ENCODE peak calls at places on chromosomes 4 and X, in ten cellular contexts. J is left lung; A is pancreas; Q is PC-3; T is GM12878; N is RWPE2; Z is CD4-positive, CD25-positive, alpha-beta regulatory T cell; H is aorta; U is body of pancreas; M is psoas muscle. S is an unnamed sample.

GRCh38 chr4:10101559-10102192 is 14.9 kb downstream of the WDR1 start:
- ATAC-seq in Z (no peak), Q (no peak), U (no peak), M (peak), A (no peak), H (no peak), N (no peak), J (no peak), T (no peak), S (peak)

GRCh38 chr4:89823416-89823815 is 13.5 kb downstream of the SNCA start:
- ATAC-seq in U (no peak), T (no peak), Q (no peak), Z (no peak), J (no peak), M (no peak), H (no peak), N (no peak), A (no peak), S (no peak)

GRCh38 chr4:163988391-163988790 is 493.9 kb downstream of the TMA16 start:
- ATAC-seq in Z (no peak), N (no peak), M (no peak), T (no peak), J (no peak), A (no peak), Q (no peak), U (no peak), H (no peak), S (no peak)

GRCh38 chr4:52643846-52644245 is 15.3 kb downstream of the USP46 start:
- ATAC-seq in M (peak), Q (no peak), J (peak), H (peak), A (peak), N (no peak), Z (no peak), U (peak), T (peak), S (peak)

GRCh38 chrX:13937370-13938052 is 92.2 kb downstream of the GEMIN8 start:
- ATAC-seq in T (peak), Q (peak), J (peak), H (peak), N (peak), M (no peak), A (peak), U (peak), Z (no peak), S (peak)

GRCh38 chr4:56424697-56425514 is 10.5 kb downstream of the PPAT start:
- ATAC-seq in N (peak), Z (no peak), Q (peak), M (peak), J (peak), U (no peak), H (no peak), A (no peak), T (peak), S (no peak)

GRCh38 chr4:81594495-81595169 is 122.9 kb upstream of the RASGEF1B start:
- ATAC-seq in H (no peak), M (no peak), U (no peak), A (no peak), T (no peak), Q (no peak), Z (no peak), J (no peak), N (no peak), S (no peak)

GRCh38 chrX:81202989-81203388 is 1.1 kb downstream of the SH3BGRL start:
- ATAC-seq in N (no peak), A (no peak), J (no peak), Q (no peak), M (no peak), H (no peak), U (no peak), Z (no peak), T (peak), S (no peak)

GRCh38 chr4:143554728-143555597 is 41.5 kb downstream of the SMARCA5 start:
- ATAC-seq in U (no peak), N (no peak), J (no peak), M (no peak), Q (no peak), H (no peak), A (no peak), Z (no peak), T (peak), S (no peak)

GRCh38 chr4:6092971-6093370 is 74.7 kb upstream of the C4orf50 start:
- ATAC-seq in U (no peak), H (no peak), N (no peak), Q (no peak), T (peak), A (no peak), J (no peak), Z (no peak), M (no peak), S (no peak)

GRCh38 chrX:10106801-10107200 is 50.0 kb upstream of the CLCN4 start:
- ATAC-seq in Q (no peak), T (peak), H (no peak), Z (peak), U (no peak), M (no peak), N (no peak), A (no peak), J (no peak), S (no peak)

GRCh38 chr4:81375745-81376144 is 96.0 kb downstream of the RASGEF1B start:
- ATAC-seq in U (no peak), Z (no peak), Q (no peak), H (no peak), M (no peak), J (no peak), T (no peak), N (no peak), A (no peak), S (no peak)

GRCh38 chrX:31871989-31872388 is 800.1 kb upstream of the FTHL17 start:
- ATAC-seq in Q (no peak), N (no peak), Z (no peak), M (no peak), J (peak), A (no peak), U (no peak), T (no peak), H (peak), S (no peak)
- H3K4me3 ChIP-seq in Q (no peak), N (no peak), Z (no peak), M (no peak), J (no peak), A (no peak), U (no peak), T (no peak), H (no peak), S (no peak)

GRCh38 chr4:3372264-3372932 is 69.4 kb upstream of the HGFAC start:
- ATAC-seq in A (no peak), N (no peak), M (no peak), T (peak), U (no peak), H (no peak), Q (no peak), J (no peak), Z (no peak), S (no peak)

GRCh38 chr4:3369781-3370660 is 71.7 kb upstream of the HGFAC start:
- ATAC-seq in H (peak), Z (peak), T (peak), J (peak), U (peak), A (no peak), M (peak), N (peak), Q (peak), S (no peak)

GRCh38 chr4:3368841-3369760 is 72.7 kb upstream of the HGFAC start:
- ATAC-seq in N (no peak), U (no peak), T (no peak), Q (no peak), A (no peak), H (no peak), J (no peak), M (peak), Z (peak), S (no peak)

GRCh38 chr4:3371581-3372001 is 70.2 kb upstream of the HGFAC start:
- ATAC-seq in Z (no peak), H (no peak), M (no peak), T (no peak), A (no peak), Q (no peak), N (no peak), U (no peak), J (no peak), S (no peak)

GRCh38 chr4:3371038-3371437 is 70.7 kb upstream of the HGFAC start:
- ATAC-seq in U (no peak), Q (no peak), N (no peak), M (no peak), Z (no peak), A (no peak), T (no peak), H (no peak), J (no peak), S (no peak)
- H3K4me3 ChIP-seq in U (no peak), Q (no peak), N (no peak), M (no peak), Z (no peak), A (no peak), T (no peak), H (no peak), J (no peak), S (no peak)

GRCh38 chr4:8016527-8016926 is 76.9 kb upstream of the AFAP1 start:
- ATAC-seq in T (no peak), N (no peak), Z (no peak), A (no peak), M (no peak), Q (no peak), J (peak), U (no peak), H (no peak), S (no peak)

GRCh38 chr4:8019396-8020365 is 80.0 kb upstream of the AFAP1 start:
- ATAC-seq in Q (no peak), T (no peak), H (no peak), A (no peak), J (peak), U (no peak), M (no peak), Z (no peak), N (peak), S (no peak)

GRCh38 chr4:8013976-8014726 is 74.5 kb upstream of the AFAP1 start:
- ATAC-seq in U (no peak), H (no peak), N (no peak), A (no peak), T (no peak), Z (no peak), Q (no peak), J (no peak), M (no peak), S (no peak)

GRCh38 chr4:8012517-8012916 is 72.9 kb upstream of the AFAP1 start:
- ATAC-seq in U (no peak), Z (no peak), N (no peak), M (no peak), T (no peak), Q (no peak), A (no peak), J (no peak), H (no peak), S (no peak)

GRCh38 chr4:8015512-8015911 is 75.9 kb upstream of the AFAP1 start:
- ATAC-seq in Z (no peak), U (no peak), N (peak), J (no peak), Q (peak), T (no peak), M (peak), A (no peak), H (no peak), S (no peak)
- H3K4me3 ChIP-seq in Z (no peak), U (no peak), N (no peak), J (no peak), Q (no peak), T (no peak), M (no peak), A (no peak), H (no peak), S (no peak)

DNA sequence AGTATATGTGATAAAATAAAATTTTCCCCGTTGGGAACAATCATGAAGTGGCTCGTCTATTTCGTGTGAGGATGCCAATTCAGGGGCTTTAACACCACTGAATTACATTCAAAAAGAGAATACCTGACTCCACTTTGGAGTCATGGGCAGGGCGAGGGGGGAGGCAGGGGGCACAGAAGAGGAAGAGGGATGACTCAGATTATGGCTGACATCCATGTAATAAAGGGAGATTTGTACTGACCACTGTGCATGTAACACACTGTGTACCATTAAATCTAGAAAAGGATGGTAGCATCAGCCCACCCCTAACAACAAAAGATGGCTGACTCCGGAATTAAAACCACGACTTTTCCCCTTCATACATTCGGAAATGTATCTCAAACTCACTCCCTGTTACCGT is 1.3 kb downstream of the SLC9A7 start:
- ATAC-seq in M (no peak), N (peak), J (no peak), A (no peak), Q (peak), H (no peak), Z (no peak), T (peak), U (no peak), S (no peak)
- H3K4me3 ChIP-seq in M (no peak), N (peak), J (no peak), A (no peak), Q (peak), H (no peak), Z (peak), T (peak), U (no peak), S (no peak)

GRCh38 chrX:16646366-16647168 is 3.4 kb upstream of the S100G start:
- ATAC-seq in J (peak), Q (no peak), U (no peak), H (no peak), M (no peak), T (no peak), A (no peak), N (no peak), Z (no peak), S (no peak)
- H3K4me3 ChIP-seq in J (no peak), Q (no peak), U (no peak), H (no peak), M (no peak), T (no peak), A (no peak), N (no peak), Z (no peak), S (no peak)

GRCh38 chr4:145481164-145481941 is at the start of gene SMAD1:
- ATAC-seq in N (peak), A (peak), U (peak), T (peak), Q (peak), J (peak), Z (peak), H (peak), M (peak), S (peak)

GRCh38 chr4:145482209-145483021 is 762 bp downstream of the SMAD1 start:
- ATAC-seq in T (peak), Q (peak), J (peak), A (peak), Z (no peak), H (peak), N (peak), U (peak), M (peak), S (peak)

GRCh38 chr4:145481942-145482208 is 222 bp downstream of the SMAD1 start:
- ATAC-seq in Q (no peak), H (no peak), N (peak), M (no peak), J (no peak), T (peak), Z (no peak), U (no peak), A (peak), S (no peak)

GRCh38 chr4:145484240-145484846 is 2.7 kb downstream of the SMAD1 start:
- ATAC-seq in H (no peak), M (no peak), N (no peak), A (no peak), U (no peak), Q (no peak), Z (no peak), J (no peak), T (no peak), S (no peak)

DNA sequence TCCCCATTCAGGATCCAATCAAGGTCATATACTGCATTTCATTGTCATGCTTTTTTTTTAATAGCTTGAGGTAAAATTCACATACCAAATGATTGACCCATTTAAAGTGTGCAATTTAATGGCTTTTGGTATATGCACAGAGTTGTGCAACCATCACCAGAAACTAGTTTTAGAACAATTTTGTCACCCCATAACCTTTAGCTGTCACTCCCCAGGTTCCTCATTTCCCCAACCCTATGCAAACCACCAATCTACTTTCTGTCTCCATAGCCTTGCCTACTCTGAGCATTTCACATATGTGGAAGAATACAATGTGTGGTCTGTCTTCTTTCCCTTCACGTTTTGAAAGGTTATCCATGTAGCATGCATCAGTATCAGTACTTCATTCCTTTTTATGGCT is 1.4 kb upstream of the SMAD1 start:
- ATAC-seq in J (no peak), M (no peak), H (no peak), Q (no peak), U (no peak), Z (no peak), A (no peak), T (no peak), N (no peak), S (no peak)
- H3K4me3 ChIP-seq in J (no peak), M (peak), H (no peak), Q (no peak), U (no peak), Z (no peak), A (no peak), T (peak), N (no peak), S (no peak)

DNA sequence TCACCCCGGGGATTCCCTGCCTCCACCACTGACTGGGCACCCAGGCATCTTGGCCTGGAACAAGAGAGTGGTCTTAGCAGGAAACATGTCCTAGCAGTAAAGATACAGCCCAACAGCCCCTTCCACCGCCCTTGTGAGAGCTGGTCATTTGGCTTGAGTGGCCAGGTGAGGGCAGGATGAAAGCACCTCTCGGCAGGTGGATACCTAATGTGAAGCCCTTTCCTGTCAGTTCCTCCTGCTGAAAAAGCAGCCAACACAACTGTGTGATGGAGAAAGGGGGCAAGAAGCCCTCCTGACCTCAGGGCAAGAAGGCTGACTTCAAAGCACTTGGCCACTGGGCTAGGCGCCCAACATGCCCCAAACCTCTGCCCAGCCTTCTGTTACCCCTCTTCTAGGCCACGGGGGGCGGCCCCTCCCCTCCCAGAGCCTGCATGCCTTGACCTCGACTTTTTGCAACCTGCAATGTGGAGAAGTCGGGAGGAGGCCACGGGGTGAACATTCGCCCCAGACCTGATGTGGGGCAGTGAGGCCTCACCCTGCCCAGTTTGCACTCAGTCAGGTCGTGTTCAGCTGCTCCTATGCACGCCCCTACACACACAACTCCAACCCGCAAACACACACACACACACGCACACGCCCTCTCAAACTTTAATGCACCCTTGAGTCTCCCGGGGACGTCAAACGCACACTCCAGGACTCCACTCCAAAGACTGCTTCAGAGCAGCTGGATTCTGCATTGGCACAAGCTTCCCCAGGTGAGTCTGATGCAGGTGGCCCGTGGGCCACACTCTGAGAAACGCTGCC is 1.1 kb downstream of the LGI2 start:
- ATAC-seq in N (peak), J (peak), H (no peak), U (peak), T (no peak), M (no peak), Z (no peak), A (peak), Q (no peak), S (no peak)
- H3K4me3 ChIP-seq in N (no peak), J (peak), H (no peak), U (peak), T (no peak), M (peak), Z (no peak), A (peak), Q (peak), S (peak)

GRCh38 chrX:21374994-21375794 is 976 bp downstream of the CNKSR2 start:
- ATAC-seq in J (peak), A (peak), M (no peak), U (no peak), T (no peak), Z (no peak), Q (peak), N (no peak), H (peak), S (peak)
- H3K4me3 ChIP-seq in J (peak), A (peak), M (peak), U (peak), T (peak), Z (peak), Q (peak), N (peak), H (peak), S (peak)